ENCODE peak calls at places on chromosomes 6 and 20, in nine cellular contexts. A, T, S, F, Q, E, K, C and Z are unnamed samples.

GRCh38 chr6:164693934-164694333 is 615.5 kb downstream of the C6orf118 start:
- DNase-seq in Q (peak), S (no peak), C (no peak), T (no peak), F (no peak), A (no peak), K (no peak), E (no peak), Z (no peak)

GRCh38 chr6:16352258-16352635 is 113.9 kb downstream of the GMPR start:
- DNase-seq in C (no peak), T (no peak), S (no peak), F (no peak), A (no peak), E (no peak), K (no peak), Q (no peak), Z (no peak)

GRCh38 chr6:135583256-135583758 is 85.8 kb upstream of the AHI1 start:
- DNase-seq in C (no peak), A (no peak), T (no peak), S (no peak), F (no peak), Q (no peak), K (no peak), E (no peak), Z (no peak)

GRCh38 chr6:132867055-132867454 is 52.7 kb downstream of the RPS12 start:
- DNase-seq in F (no peak), K (no peak), E (no peak), C (peak), Q (no peak), S (no peak), T (no peak), A (no peak), Z (no peak)

GRCh38 chr6:71279740-71280139 is 8.9 kb upstream of the OGFRL1 start:
- DNase-seq in Q (no peak), C (no peak), F (no peak), A (no peak), E (no peak), K (no peak), S (no peak), T (no peak), Z (no peak)

GRCh38 chr6:36078159-36078558 is 50.6 kb downstream of the MAPK14 start:
- DNase-seq in C (no peak), A (no peak), F (no peak), S (no peak), E (no peak), Q (no peak), K (no peak), T (no peak), Z (no peak)

GRCh38 chr6:75830959-75831885 is 82.2 kb downstream of the MYO6 start:
- DNase-seq in T (no peak), A (no peak), F (no peak), S (no peak), C (no peak), E (no peak), Q (peak), K (no peak), Z (no peak)

GRCh38 chr6:48099713-48100675 is 11.0 kb downstream of the PTCHD4 start:
- DNase-seq in T (no peak), C (no peak), S (no peak), K (no peak), E (no peak), A (no peak), F (no peak), Q (peak), Z (no peak)

GRCh38 chr6:8069887-8070286 is 5.7 kb upstream of the BLOC1S5 start:
- DNase-seq in T (no peak), S (no peak), C (no peak), K (no peak), Q (no peak), E (no peak), A (no peak), F (no peak), Z (no peak)

GRCh38 chr6:41966961-41967311 is 25.3 kb upstream of the CCND3 start:
- DNase-seq in K (no peak), T (no peak), E (no peak), C (no peak), A (no peak), F (peak), S (no peak), Q (peak), Z (no peak)

GRCh38 chr6:39835856-39836442 is 43.8 kb downstream of the DAAM2 start:
- DNase-seq in T (no peak), F (no peak), E (no peak), C (no peak), S (no peak), A (no peak), K (no peak), Q (no peak), Z (no peak)

GRCh38 chr6:157464653-157465535 is 83.9 kb downstream of the ZDHHC14 start:
- DNase-seq in T (no peak), A (no peak), S (no peak), Q (no peak), E (no peak), C (no peak), F (no peak), K (no peak), Z (no peak)

GRCh38 chr6:116247285-116247684 is 6.6 kb downstream of the TSPYL4 start:
- DNase-seq in C (no peak), T (no peak), K (no peak), E (no peak), F (no peak), A (no peak), S (no peak), Q (no peak), Z (no peak)

GRCh38 chr6:148793721-148794120 is 46.9 kb downstream of the UST start:
- DNase-seq in S (no peak), Q (no peak), C (no peak), F (no peak), E (no peak), K (no peak), A (no peak), T (no peak), Z (no peak)

GRCh38 chr6:56692586-56693245 is 50.0 kb upstream of the DST start:
- DNase-seq in Q (peak), F (peak), S (no peak), C (no peak), T (no peak), K (no peak), A (no peak), E (no peak), Z (no peak)

GRCh38 chr6:154752015-154752414 is 18.8 kb downstream of the SCAF8 start:
- DNase-seq in F (no peak), A (no peak), Q (no peak), K (no peak), C (no peak), E (no peak), T (no peak), S (no peak), Z (no peak)

GRCh38 chr6:431986-432385 is 40.4 kb downstream of the IRF4 start:
- DNase-seq in K (no peak), E (no peak), S (no peak), Q (no peak), A (no peak), C (no peak), F (peak), T (no peak), Z (no peak)

GRCh38 chr20:48773837-48774418 is 53.9 kb downstream of the PREX1 start:
- DNase-seq in E (no peak), S (no peak), F (no peak), A (peak), C (no peak), K (no peak), T (no peak), Q (peak), Z (no peak)

GRCh38 chr20:38260378-38261053 is at the start of gene KIAA1755:
- DNase-seq in S (no peak), K (no peak), F (no peak), Q (peak), A (no peak), C (no peak), E (no peak), T (no peak), Z (no peak)